ENCODE peak calls at places on chromosomes 2 and 18, in four cellular contexts. F is HCT116, K is T-helper 9 cell, O is AG04449. B is an unnamed sample.

GRCh38 chr2:148874868-148875341 is at the start of gene KIF5C:
- DNase-seq in F (peak; percentile 84), K (peak; percentile 90), O (no peak), B (no peak)

GRCh38 chr2:99877963-99878362 is 264.4 kb downstream of the AFF3 start:
- DNase-seq in O (no peak), K (no peak), F (no peak), B (no peak)

GRCh38 chr2:204900487-204900886 is 355.2 kb downstream of the PARD3B start:
- DNase-seq in O (no peak), F (no peak), K (no peak), B (no peak)

GRCh38 chr2:40096360-40096759 is 317.3 kb upstream of the THUMPD2 start:
- DNase-seq in O (no peak), K (no peak), F (no peak), B (no peak)

GRCh38 chr18:46152436-46152807 is 48.2 kb downstream of the HAUS1 start:
- DNase-seq in F (no peak), O (no peak), K (no peak), B (no peak)

GRCh38 chr2:61993422-61994024 is 88.0 kb downstream of the COMMD1 start:
- DNase-seq in K (no peak), O (peak; percentile 2), F (peak; percentile 38), B (peak; percentile 38)

GRCh38 chr18:52287151-52287550 is 52.8 kb upstream of the DCC start:
- DNase-seq in F (no peak), O (peak; percentile 23), K (no peak), B (no peak)

GRCh38 chr2:53130441-53130943 is 637.1 kb upstream of the CHAC2 start:
- DNase-seq in F (no peak), K (no peak), O (peak; percentile 40), B (no peak)

GRCh38 chr2:68650645-68651044 is 7.3 kb downstream of the PROKR1 start:
- DNase-seq in F (no peak), K (no peak), O (no peak), B (no peak)

GRCh38 chr2:70977605-70978205 is 725 bp upstream of the ANKRD53 start:
- DNase-seq in O (peak; percentile 21), F (no peak), K (no peak), B (no peak)

GRCh38 chr18:58669731-58670379 is 1.4 kb upstream of the MALT1 start:
- DNase-seq in K (no peak), O (no peak), F (peak; percentile 78), B (no peak)

GRCh38 chr2:160096414-160096813 is 34.0 kb upstream of the PLA2R1 start:
- DNase-seq in K (no peak), F (no peak), O (no peak), B (no peak)

GRCh38 chr18:76426738-76427305 is 68.2 kb downstream of the ZNF516 start:
- DNase-seq in O (no peak), K (no peak), F (peak; percentile 13), B (no peak)

GRCh38 chr2:76870011-76870410 is 652.2 kb downstream of the LRRTM4 start:
- DNase-seq in F (no peak), K (no peak), O (no peak), B (no peak)

GRCh38 chr2:46826898-46827245 is 88.7 kb downstream of the MCFD2 start:
- DNase-seq in F (no peak), O (no peak), K (no peak), B (no peak)

GRCh38 chr2:174970092-174970491 is 35.1 kb downstream of the CHN1 start:
- DNase-seq in F (no peak), K (no peak), O (no peak), B (no peak)

GRCh38 chr2:240703417-240704341 is 12.0 kb downstream of the AQP12A start:
- DNase-seq in K (no peak), O (no peak), F (no peak), B (no peak)

GRCh38 chr2:229196448-229196847 is 74.6 kb downstream of the PID1 start:
- DNase-seq in F (no peak), K (no peak), O (no peak), B (no peak)

GRCh38 chr2:239939736-239940483 is 85.2 kb downstream of the NDUFA10 start:
- DNase-seq in F (no peak), K (no peak), O (no peak), B (no peak)

GRCh38 chr18:75090336-75090735 is 118.6 kb downstream of the PTGR3 start:
- DNase-seq in F (no peak), O (no peak), K (no peak), B (no peak)

GRCh38 chr2:20424300-20425290 is 22.3 kb upstream of the RHOB start:
- DNase-seq in K (no peak), F (no peak), O (no peak), B (peak; percentile 50)

GRCh38 chr2:191221666-191222065 is 23.5 kb upstream of the MYO1B start:
- DNase-seq in F (no peak), O (no peak), K (no peak), B (no peak)

GRCh38 chr2:145305854-145306253 is 785.9 kb upstream of the ZEB2 start:
- DNase-seq in O (no peak), K (no peak), F (no peak), B (no peak)

GRCh38 chr2:14815201-14815600 is 182.7 kb downstream of the LRATD1 start:
- DNase-seq in F (no peak), O (no peak), K (no peak), B (no peak)

GRCh38 chr2:29053680-29054400 is 20.5 kb downstream of the PCARE start:
- DNase-seq in O (no peak), K (no peak), F (peak; percentile 15), B (no peak)

GRCh38 chr2:217934321-217935131 is 68.3 kb downstream of the TNS1 start:
- DNase-seq in K (no peak), F (no peak), O (peak; percentile 89), B (peak; percentile 70)

GRCh38 chr2:29611850-29612249 is 309.5 kb downstream of the ALK start:
- DNase-seq in O (no peak), K (no peak), F (no peak), B (no peak)

GRCh38 chr2:128596453-128597430 is 278.1 kb upstream of the HS6ST1 start:
- DNase-seq in F (no peak), O (no peak), K (no peak), B (no peak)